ENCODE peak calls at places on chromosomes 16 and 17, in five cellular contexts. M, F, G, O and X are unnamed samples.
A peak's percentile ranks its signal among the peaks of the same experiment; 100 is the strongest.

GRCh38 chr17:307741-308507 is 44.7 kb downstream of the RPH3AL start:
- DNase-seq in M (no peak), F (no peak), G (no peak), O (no peak), X (no peak)

GRCh38 chr16:75319513-75320401 is 68.3 kb upstream of the BCAR1 start:
- DNase-seq in M (peak; percentile 92), F (peak; percentile 31), G (peak; percentile 81), O (no peak), X (peak; percentile 90)

GRCh38 chr17:67452681-67453554 is 75.8 kb downstream of the PITPNC1 start:
- DNase-seq in M (no peak), F (no peak), G (no peak), O (no peak), X (no peak)

GRCh38 chr16:709651-710499 is 4.3 kb upstream of the FBXL16 start:
- DNase-seq in M (peak; percentile 84), F (peak; percentile 65), G (peak; percentile 96), O (no peak), X (no peak)

GRCh38 chr16:27460213-27460612 is 58.2 kb downstream of the IL21R start:
- DNase-seq in M (no peak), F (no peak), G (no peak), O (no peak), X (no peak)

GRCh38 chr16:57998484-57998883 is 2.0 kb downstream of the ZNF319 start:
- DNase-seq in M (peak; percentile 53), F (peak; percentile 71), G (no peak), O (peak; percentile 35), X (no peak)

GRCh38 chr16:17395849-17396480 is 74.8 kb downstream of the XYLT1 start:
- DNase-seq in M (peak; percentile 40), F (no peak), G (no peak), O (no peak), X (no peak)

GRCh38 chr16:16021020-16021419 is 71.6 kb downstream of the ABCC1 start:
- DNase-seq in M (no peak), F (peak; percentile 70), G (no peak), O (no peak), X (no peak)

GRCh38 chr17:79420318-79421243 is 190.3 kb downstream of the RBFOX3 start:
- DNase-seq in M (peak; percentile 48), F (no peak), G (peak; percentile 28), O (no peak), X (no peak)

GRCh38 chr16:69340095-69340644 is 598 bp downstream of the NIP7 start:
- DNase-seq in M (no peak), F (no peak), G (no peak), O (no peak), X (no peak)

GRCh38 chr16:68665501-68665900 is 20.4 kb downstream of the CDH3 start:
- DNase-seq in M (no peak), F (no peak), G (no peak), O (no peak), X (no peak)

GRCh38 chr17:41367426-41368075 is 2.1 kb downstream of the KRT33B start:
- DNase-seq in M (peak; percentile 23), F (no peak), G (peak; percentile 47), O (no peak), X (no peak)

GRCh38 chr17:37791434-37791833 is 46.6 kb upstream of the HNF1B start:
- DNase-seq in M (peak; percentile 51), F (peak; percentile 63), G (no peak), O (peak; percentile 24), X (no peak)

GRCh38 chr16:4677994-4678393 is 15.4 kb upstream of the NUDT16L1 start:
- DNase-seq in M (no peak), F (no peak), G (no peak), O (no peak), X (no peak)

GRCh38 chr17:45320931-45321461 is 4.2 kb upstream of the MAP3K14 start:
- DNase-seq in M (peak; percentile 97), F (peak; percentile 55), G (peak; percentile 93), O (no peak), X (peak; percentile 93)

GRCh38 chr16:10332301-10332700 is 53.6 kb upstream of the ATF7IP2 start:
- DNase-seq in M (no peak), F (no peak), G (no peak), O (no peak), X (no peak)

GRCh38 chr17:57537524-57538410 is 207.3 kb downstream of the CCDC182 start:
- DNase-seq in M (no peak), F (no peak), G (no peak), O (no peak), X (no peak)

GRCh38 chr16:84600343-84601229 is 17.3 kb downstream of the COTL1 start:
- DNase-seq in M (no peak), F (peak; percentile 64), G (no peak), O (no peak), X (no peak)

GRCh38 chr17:61409301-61410099 is 9.9 kb downstream of the TBX2 start:
- DNase-seq in M (peak; percentile 72), F (peak; percentile 43), G (no peak), O (peak; percentile 17), X (no peak)

GRCh38 chr17:81241648-81242420 is 2.7 kb downstream of the NDUFAF8 start:
- DNase-seq in M (peak; percentile 41), F (peak; percentile 81), G (peak; percentile 27), O (no peak), X (no peak)

GRCh38 chr17:412211-413015 is 59.8 kb upstream of the RPH3AL start:
- DNase-seq in M (peak; percentile 68), F (peak; percentile 71), G (peak; percentile 35), O (peak; percentile 60), X (peak; percentile 50)

GRCh38 chr16:75250089-75250808 is 1.2 kb downstream of the BCAR1 start:
- DNase-seq in M (no peak), F (no peak), G (no peak), O (no peak), X (no peak)

GRCh38 chr17:81977211-81978091 is at the start of gene ASPSCR1:
- DNase-seq in M (peak; percentile 89), F (peak; percentile 84), G (peak; percentile 71), O (peak; percentile 87), X (peak; percentile 69)

GRCh38 chr16:66934138-66934838 is at the start of gene CIAO2B:
- DNase-seq in M (peak; percentile 78), F (peak; percentile 87), G (peak; percentile 77), O (peak; percentile 82), X (peak; percentile 49)

GRCh38 chr17:77881545-77881944 is 77.0 kb upstream of the TNRC6C start:
- DNase-seq in M (peak; percentile 82), F (peak; percentile 96), G (peak; percentile 85), O (peak; percentile 66), X (peak; percentile 58)

GRCh38 chr16:2856061-2856670 is 1.8 kb downstream of the PRSS22 start:
- DNase-seq in M (no peak), F (no peak), G (no peak), O (no peak), X (no peak)

GRCh38 chr17:29124135-29124930 is 55.9 kb downstream of the MYO18A start:
- DNase-seq in M (peak; percentile 83), F (peak; percentile 77), G (peak; percentile 74), O (no peak), X (peak; percentile 72)

GRCh38 chr16:85187002-85187401 is 74.7 kb upstream of the CIBAR2 start:
- DNase-seq in M (peak; percentile 39), F (no peak), G (no peak), O (no peak), X (no peak)

GRCh38 chr17:55911186-55911585 is 160.3 kb downstream of the PCTP start:
- DNase-seq in M (no peak), F (no peak), G (no peak), O (no peak), X (no peak)

GRCh38 chr16:48971571-48972071 is 310.0 kb downstream of the CBLN1 start:
- DNase-seq in M (no peak), F (no peak), G (no peak), O (no peak), X (no peak)